ENCODE peak calls at places on chromosomes 11 and 22, in four cellular contexts. P is lower lobe of right lung; A is GM23248; F is CD8-positive, alpha-beta T cell. Q is an unnamed sample.

GRCh38 chr11:36492724-36493304 is 17.3 kb downstream of the TRAF6 start:
- DNase-seq in F (no peak), P (no peak), A (peak; percentile 63), Q (peak; percentile 36)

GRCh38 chr22:18947905-18948304 is 11.8 kb upstream of the PRODH start:
- DNase-seq in A (no peak), P (peak; percentile 43), F (no peak), Q (no peak)

GRCh38 chr11:76888989-76889388 is 28.3 kb downstream of the ACER3 start:
- DNase-seq in P (no peak), F (no peak), A (no peak), Q (no peak)

GRCh38 chr11:134366279-134366678 is 34.5 kb downstream of the GLB1L2 start:
- DNase-seq in F (no peak), P (no peak), A (no peak), Q (no peak)

GRCh38 chr22:41908409-41909289 is 6.2 kb downstream of the SHISA8 start:
- DNase-seq in A (no peak), P (no peak), F (no peak), Q (no peak)

GRCh38 chr22:37197451-37198289 is 9.6 kb upstream of the C1QTNF6 start:
- DNase-seq in F (peak; percentile 29), A (peak; percentile 89), P (peak; percentile 71), Q (no peak)

GRCh38 chr22:47209547-47210023 is 447.1 kb downstream of the TBC1D22A start:
- DNase-seq in P (no peak), F (no peak), A (no peak), Q (no peak)

GRCh38 chr11:92224394-92225205 is at the start of gene FAT3:
- DNase-seq in P (peak; percentile 39), F (no peak), A (peak; percentile 65), Q (no peak)

GRCh38 chr22:36911887-36912661 is 1.4 kb upstream of the CSF2RB start:
- DNase-seq in F (no peak), P (no peak), A (peak; percentile 31), Q (no peak)

GRCh38 chr22:23539135-23539838 is 40.8 kb downstream of the IGLL1 start:
- DNase-seq in F (peak; percentile 71), P (peak; percentile 81), A (peak; percentile 84), Q (peak; percentile 64)

GRCh38 chr22:44116331-44116730 is 64.4 kb upstream of the PARVG start:
- DNase-seq in A (no peak), F (no peak), P (no peak), Q (no peak)

GRCh38 chr11:25981998-25982397 is 349.9 kb upstream of the ANO3 start:
- DNase-seq in P (no peak), F (no peak), A (peak; percentile 80), Q (no peak)

GRCh38 chr11:72112541-72113136 is at the start of gene ANAPC15:
- DNase-seq in A (peak; percentile 99), F (peak; percentile 99), P (peak; percentile 99), Q (peak; percentile 99)

GRCh38 chr11:61310749-61311148 is 15.6 kb upstream of the VWCE start:
- DNase-seq in P (no peak), A (no peak), F (no peak), Q (no peak)

GRCh38 chr11:115871161-115871750 is 367.0 kb upstream of the CADM1 start:
- DNase-seq in P (no peak), A (no peak), F (no peak), Q (no peak)

GRCh38 chr22:19772673-19773469 is 12.3 kb downstream of the TBX1 start:
- DNase-seq in F (no peak), A (no peak), P (peak; percentile 48), Q (no peak)

GRCh38 chr11:34345991-34346480 is 11.8 kb downstream of the ABTB2 start:
- DNase-seq in F (no peak), A (peak; percentile 77), P (no peak), Q (no peak)

DNA sequence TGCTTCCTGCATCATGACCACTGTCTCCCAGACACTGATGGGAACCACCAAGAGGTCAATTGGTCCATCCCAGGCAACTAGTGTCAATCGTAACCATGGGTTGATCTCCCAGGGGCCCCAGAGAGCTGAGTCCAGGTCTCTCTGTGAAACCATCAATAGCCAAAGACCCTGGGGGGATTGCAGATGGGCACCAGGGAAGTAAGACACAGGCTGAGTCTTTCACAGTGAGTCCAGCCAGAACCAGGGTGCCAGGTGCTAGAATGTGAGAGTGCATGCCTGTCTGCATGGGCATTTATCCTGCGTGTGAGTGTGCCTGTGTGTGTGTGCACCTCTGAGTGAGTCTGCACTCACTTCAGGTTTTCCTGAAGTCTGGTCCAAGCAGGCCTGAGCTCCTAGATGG is 45.3 kb upstream of the TTC12 start:
- DNase-seq in P (no peak), F (no peak), A (no peak), Q (no peak)
- H3K27ac ChIP-seq in P (no peak overlapping the region), F (no peak overlapping the region), A (no peak overlapping the region), Q (no peak overlapping the region)

GRCh38 chr11:69086152-69086551 is 37.4 kb downstream of the TPCN2 start:
- DNase-seq in A (peak; percentile 20), F (peak; percentile 10), P (no peak), Q (no peak)
- H3K36me3 ChIP-seq in A (peaks cover 9% of the 10 kb centered on the region), F (no peaks in the 10 kb centered on the region), P (peaks cover 67% of the 10 kb centered on the region), Q (no peaks in the 10 kb centered on the region)

GRCh38 chr11:96167787-96168186 is 175.2 kb downstream of the MAML2 start:
- DNase-seq in A (no peak), P (no peak), F (no peak), Q (no peak)
- H3K27ac ChIP-seq in A (peak overlapping the region; percentile 70), P (no peak overlapping the region), F (no peak overlapping the region), Q (no peak overlapping the region)

GRCh38 chr22:39972656-39973055 is 12.5 kb downstream of the TMA7B start:
- DNase-seq in A (no peak), F (no peak), P (no peak), Q (no peak)

GRCh38 chr22:39979048-39979447 is 15.7 kb upstream of the FAM83F start:
- DNase-seq in P (no peak), A (no peak), F (peak; percentile 52), Q (no peak)

GRCh38 chr22:39973656-39974055 is 13.5 kb downstream of the TMA7B start:
- DNase-seq in P (no peak), A (no peak), F (no peak), Q (no peak)

GRCh38 chr22:39970742-39971141 is 10.5 kb downstream of the TMA7B start:
- DNase-seq in P (no peak), F (no peak), A (no peak), Q (no peak)

DNA sequence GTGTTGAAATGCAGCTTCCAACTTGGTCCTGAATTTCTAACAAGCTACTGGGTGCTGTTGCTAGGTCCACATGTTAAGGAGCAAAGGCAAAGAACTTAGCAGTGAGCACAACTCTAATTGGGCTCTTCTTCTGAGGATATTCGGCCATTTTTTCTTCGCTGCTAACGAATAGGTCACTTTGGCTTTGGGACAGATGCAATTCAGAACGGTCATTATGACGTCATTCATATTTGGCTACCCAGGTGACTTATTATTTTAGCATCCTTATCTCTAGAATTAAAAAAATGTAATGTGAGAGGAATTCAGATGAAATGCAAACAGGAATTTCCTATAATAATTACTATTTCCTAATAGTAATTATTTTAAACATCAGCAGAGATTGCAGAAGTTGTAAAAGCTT is 13.9 kb downstream of the TMA7B start:
- DNase-seq in F (no peak), P (no peak), A (no peak), Q (no peak)
- H3K36me3 ChIP-seq in F (peaks cover 43% of the 10 kb centered on the region), P (no peaks in the 10 kb centered on the region), A (no peaks in the 10 kb centered on the region), Q (peaks cover 54% of the 10 kb centered on the region)

GRCh38 chr11:6656581-6656915 is 939 bp upstream of the DCHS1 start:
- DNase-seq in F (no peak), A (no peak), P (no peak), Q (no peak)
- H3K27ac ChIP-seq in F (no peak overlapping the region), A (no peak overlapping the region), P (no peak overlapping the region), Q (no peak overlapping the region)